ENCODE peak calls at places on chromosomes 3 and 15, in five cellular contexts. One of them, this sample, is unnamed.

GRCh38 chr3:72560857-72561675 is 287.2 kb downstream of the SHQ1 start:
- DNase-seq in hepatic stellate cell: no peak
- DNase-seq in cardiac fibroblast: no peak
- DNase-seq in transverse colon: no peak
- DNase-seq in T-helper 17 cell: no peak
- DNase-seq in this sample: no peak

GRCh38 chr3:6367171-6367570 is 493.7 kb upstream of the GRM7 start:
- DNase-seq in hepatic stellate cell: no peak
- DNase-seq in cardiac fibroblast: no peak
- DNase-seq in transverse colon: no peak
- DNase-seq in T-helper 17 cell: no peak
- DNase-seq in this sample: no peak

GRCh38 chr15:80674245-80674614 is 20.9 kb upstream of the ABHD17C start:
- DNase-seq in hepatic stellate cell: no peak
- DNase-seq in cardiac fibroblast: peak; percentile 50
- DNase-seq in transverse colon: no peak
- DNase-seq in T-helper 17 cell: no peak
- DNase-seq in this sample: no peak

GRCh38 chr15:40002295-40002694 is 36.7 kb downstream of the SRP14 start:
- DNase-seq in hepatic stellate cell: no peak
- DNase-seq in cardiac fibroblast: peak; percentile 32
- DNase-seq in transverse colon: peak; percentile 24
- DNase-seq in T-helper 17 cell: no peak
- DNase-seq in this sample: no peak

GRCh38 chr3:161284989-161285388 is 63.9 kb downstream of the NMD3 start:
- DNase-seq in hepatic stellate cell: no peak
- DNase-seq in cardiac fibroblast: no peak
- DNase-seq in transverse colon: no peak
- DNase-seq in T-helper 17 cell: no peak
- DNase-seq in this sample: no peak

GRCh38 chr3:111684640-111685039 is 89.5 kb upstream of the ZBED2 start:
- DNase-seq in hepatic stellate cell: no peak
- DNase-seq in cardiac fibroblast: no peak
- DNase-seq in transverse colon: no peak
- DNase-seq in T-helper 17 cell: no peak
- DNase-seq in this sample: no peak

GRCh38 chr3:97821413-97821809 is 400 bp upstream of the CRYBG3 start:
- DNase-seq in hepatic stellate cell: no peak
- DNase-seq in cardiac fibroblast: no peak
- DNase-seq in transverse colon: peak; percentile 59
- DNase-seq in T-helper 17 cell: peak; percentile 27
- DNase-seq in this sample: peak; percentile 65

GRCh38 chr3:192054881-192055280 is 593.9 kb downstream of the PYDC2 start:
- DNase-seq in hepatic stellate cell: no peak
- DNase-seq in cardiac fibroblast: peak; percentile 79
- DNase-seq in transverse colon: no peak
- DNase-seq in T-helper 17 cell: no peak
- DNase-seq in this sample: no peak

GRCh38 chr3:152379415-152380042 is 110.8 kb downstream of the MBNL1 start:
- DNase-seq in hepatic stellate cell: no peak
- DNase-seq in cardiac fibroblast: no peak
- DNase-seq in transverse colon: no peak
- DNase-seq in T-helper 17 cell: no peak
- DNase-seq in this sample: no peak

GRCh38 chr15:65312400-65312916 is 8.0 kb downstream of the RNU5B-1 start:
- DNase-seq in hepatic stellate cell: peak; percentile 9
- DNase-seq in cardiac fibroblast: no peak
- DNase-seq in transverse colon: no peak
- DNase-seq in T-helper 17 cell: no peak
- DNase-seq in this sample: no peak

GRCh38 chr3:15241341-15241740 is 35.3 kb downstream of the CAPN7 start:
- DNase-seq in hepatic stellate cell: no peak
- DNase-seq in cardiac fibroblast: peak; percentile 9
- DNase-seq in transverse colon: no peak
- DNase-seq in T-helper 17 cell: peak; percentile 23
- DNase-seq in this sample: peak; percentile 41

GRCh38 chr3:129120254-129121004 is 1.2 kb downstream of the RAB43 start:
- DNase-seq in hepatic stellate cell: peak; percentile 98
- DNase-seq in cardiac fibroblast: peak; percentile 93
- DNase-seq in transverse colon: peak; percentile 93
- DNase-seq in T-helper 17 cell: peak; percentile 79
- DNase-seq in this sample: peak; percentile 95

GRCh38 chr3:184652465-184652864 is 59.4 kb downstream of the MAGEF1 start:
- DNase-seq in hepatic stellate cell: no peak
- DNase-seq in cardiac fibroblast: no peak
- DNase-seq in transverse colon: no peak
- DNase-seq in T-helper 17 cell: no peak
- DNase-seq in this sample: no peak

GRCh38 chr3:69998759-69999158 is 774 bp upstream of the SAMMSON start:
- DNase-seq in hepatic stellate cell: peak; percentile 7
- DNase-seq in cardiac fibroblast: no peak
- DNase-seq in transverse colon: no peak
- DNase-seq in T-helper 17 cell: no peak
- DNase-seq in this sample: no peak

GRCh38 chr3:125110016-125110875 is 54.4 kb upstream of the HEG1 start:
- DNase-seq in hepatic stellate cell: peak; percentile 72
- DNase-seq in cardiac fibroblast: peak; percentile 93
- DNase-seq in transverse colon: no peak
- DNase-seq in T-helper 17 cell: no peak
- DNase-seq in this sample: no peak

This sample was measured in Peyer's patch.